ENCODE peak calls at places on chromosomes 7 and 10, in four cellular contexts. F is GM06990, B is heart right ventricle, V is lower leg skin. L is an unnamed sample.

GRCh38 chr10:67803588-67804394 is 34.2 kb downstream of the DNAJC12 start:
- DNase-seq in F (no peak), B (no peak), V (no peak), L (no peak)

GRCh38 chr7:19749658-19750057 is 23.8 kb downstream of the TMEM196 start:
- DNase-seq in F (no peak), B (no peak), V (no peak), L (peak; percentile 59)

GRCh38 chr10:3365630-3366029 is 193.0 kb upstream of the PITRM1 start:
- DNase-seq in F (no peak), B (no peak), V (no peak), L (peak; percentile 86)

GRCh38 chr7:40298421-40298820 is 163.6 kb downstream of the SUGCT start:
- DNase-seq in F (no peak), B (no peak), V (no peak), L (peak; percentile 37)

GRCh38 chr7:72016574-72016973 is 395.6 kb downstream of the CALN1 start:
- DNase-seq in F (no peak), B (no peak), V (no peak), L (no peak)

GRCh38 chr7:155455776-155456516 is 2.0 kb upstream of the EN2 start:
- DNase-seq in F (no peak), B (no peak), V (no peak), L (no peak)

GRCh38 chr10:114489521-114490310 is 85.4 kb upstream of the AFAP1L2 start:
- DNase-seq in F (no peak), B (no peak), V (no peak), L (no peak)

GRCh38 chr7:158019726-158020705 is 567.6 kb downstream of the PTPRN2 start:
- DNase-seq in F (no peak), B (no peak), V (no peak), L (no peak)

GRCh38 chr7:46616636-46617035 is 695.6 kb upstream of the IGFBP3 start:
- DNase-seq in F (no peak), B (no peak), V (no peak), L (peak; percentile 41)

GRCh38 chr7:41708621-41709358 is 5.9 kb upstream of the INHBA start:
- DNase-seq in F (no peak), B (no peak), V (no peak), L (no peak)

GRCh38 chr7:92797693-92798092 is 38.7 kb downstream of the CDK6 start:
- DNase-seq in F (no peak), B (no peak), V (no peak), L (peak; percentile 34)

GRCh38 chr7:37786741-37787569 is 61.4 kb upstream of the NME8 start:
- DNase-seq in F (peak; percentile 74), B (no peak), V (no peak), L (no peak)

GRCh38 chr10:61662794-61663259 is at the start of gene CABCOCO1:
- DNase-seq in F (no peak), B (peak; percentile 75), V (no peak), L (peak; percentile 21)

GRCh38 chr10:93290661-93291354 is 191.3 kb downstream of the MYOF start:
- DNase-seq in F (no peak), B (no peak), V (no peak), L (no peak)

GRCh38 chr7:43637114-43637806 is 54.4 kb downstream of the STK17A start:
- DNase-seq in F (no peak), B (no peak), V (no peak), L (peak; percentile 98)

GRCh38 chr10:30056281-30056680 is 3.1 kb downstream of the JCAD start:
- DNase-seq in F (no peak), B (no peak), V (no peak), L (no peak)

GRCh38 chr10:122323941-122324675 is 50.4 kb upstream of the PLEKHA1 start:
- DNase-seq in F (no peak), B (no peak), V (no peak), L (peak; percentile 97)

GRCh38 chr7:124908258-124908657 is 21.4 kb downstream of the POT1 start:
- DNase-seq in F (no peak), B (no peak), V (no peak), L (no peak)

GRCh38 chr7:92682767-92683539 is 92.8 kb upstream of the FAM133B start:
- DNase-seq in F (no peak), B (no peak), V (no peak), L (no peak)

GRCh38 chr10:43131906-43132305 is 6.3 kb upstream of the CSGALNACT2 start:
- DNase-seq in F (no peak), B (no peak), V (no peak), L (no peak)

GRCh38 chr10:19209319-19209718 is 160.7 kb downstream of the MALRD1 start:
- DNase-seq in F (no peak), B (no peak), V (no peak), L (no peak)

GRCh38 chr10:94274142-94274787 is 88.5 kb downstream of the NOC3L start:
- DNase-seq in F (no peak), B (peak; percentile 33), V (peak; percentile 23), L (no peak)

GRCh38 chr7:16776053-16776452 is 22.5 kb downstream of the TSPAN13 start:
- DNase-seq in F (no peak), B (no peak), V (no peak), L (no peak)

GRCh38 chr7:16773884-16774283 is 20.3 kb downstream of the TSPAN13 start:
- DNase-seq in F (no peak), B (no peak), V (no peak), L (no peak)

GRCh38 chr7:16774986-16775385 is 21.4 kb downstream of the TSPAN13 start:
- DNase-seq in F (no peak), B (no peak), V (no peak), L (peak; percentile 70)

GRCh38 chr7:16774294-16774693 is 20.7 kb downstream of the TSPAN13 start:
- DNase-seq in F (no peak), B (no peak), V (no peak), L (no peak)

GRCh38 chr7:16770657-16771329 is 17.2 kb downstream of the TSPAN13 start:
- DNase-seq in F (no peak), B (no peak), V (peak; percentile 23), L (peak; percentile 82)
- H3K4me3 ChIP-seq in F (no peak overlapping the region), B (no peak overlapping the region), V (no peak overlapping the region), L (no peak overlapping the region)

GRCh38 chr10:133089461-133089800 is 1.7 kb downstream of the ADGRA1 start:
- DNase-seq in F (no peak), B (no peak), V (no peak), L (no peak)

GRCh38 chr10:133088524-133089460 is 1.1 kb downstream of the ADGRA1 start:
- DNase-seq in F (no peak), B (no peak), V (no peak), L (no peak)

GRCh38 chr10:133087045-133087678 is 562 bp upstream of the ADGRA1 start:
- DNase-seq in F (no peak), B (no peak), V (no peak), L (no peak)

GRCh38 chr10:133086247-133086646 is 1.5 kb upstream of the ADGRA1 start:
- DNase-seq in F (no peak), B (no peak), V (no peak), L (no peak)

GRCh38 chr10:133087679-133088523 is at the start of gene ADGRA1:
- DNase-seq in F (no peak), B (no peak), V (no peak), L (no peak)
- H3K4me3 ChIP-seq in F (no peak within 1 kb of the TSS), B (peak within 1 kb of the TSS; percentile 12), V (no peak within 1 kb of the TSS), L (no peak within 1 kb of the TSS)

DNA sequence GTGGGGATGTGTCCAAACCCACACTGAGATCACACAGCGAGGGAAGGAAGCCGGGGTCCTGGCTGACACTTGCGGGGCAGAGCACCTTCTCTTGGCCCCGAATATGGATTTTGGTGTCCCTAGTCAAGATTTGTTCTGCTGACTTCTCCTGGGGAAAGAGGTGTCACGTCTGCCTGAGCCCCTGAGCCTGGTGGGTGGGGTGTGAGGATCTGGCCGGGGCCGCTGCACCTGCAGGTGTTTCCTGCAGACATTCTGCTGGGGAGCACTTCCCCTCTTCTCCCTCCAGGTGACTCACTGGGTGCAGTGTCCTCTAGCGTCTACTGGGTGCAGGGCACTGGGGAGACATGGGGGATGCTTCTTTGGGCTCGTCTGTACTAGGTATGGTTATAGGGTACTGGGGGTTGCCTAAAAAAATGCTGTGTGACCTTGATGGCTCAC is 99.2 kb downstream of the GRK5 start:
- DNase-seq in F (peak; percentile 84), B (no peak), V (no peak), L (peak; percentile 60)
- H3K4me3 ChIP-seq in F (peak overlapping the region; percentile 65), B (no peak overlapping the region), V (no peak overlapping the region), L (no peak overlapping the region)

GRCh38 chr10:21811245-21811585 is 192.3 kb downstream of the DNAJC1 start:
- DNase-seq in F (no peak), B (no peak), V (no peak), L (peak; percentile 87)
- H3K4me3 ChIP-seq in F (no peak overlapping the region), B (no peak overlapping the region), V (no peak overlapping the region), L (no peak overlapping the region)

GRCh38 chr7:16989883-16990413 is 108.2 kb upstream of the AGR3 start:
- DNase-seq in F (no peak), B (peak; percentile 10), V (peak; percentile 85), L (peak; percentile 97)
- H3K4me3 ChIP-seq in F (no peak overlapping the region), B (no peak overlapping the region), V (no peak overlapping the region), L (peak overlapping the region; percentile 11)

GRCh38 chr10:118752401-118752800 is 2.4 kb downstream of the CACUL1 start:
- DNase-seq in F (no peak), B (no peak), V (no peak), L (no peak)
- H3K4me3 ChIP-seq in F (no peak overlapping the region), B (no peak overlapping the region), V (no peak overlapping the region), L (no peak overlapping the region)